ENCODE peak calls at places on chromosomes 3 and 15, in eight cellular contexts. X is brain microvascular endothelial cell, M is cardiac muscle cell, G is vagina, W is PC-3, D is stomach, R is left lung, P is Peyer's patch. K is an unnamed sample.

GRCh38 chr15:41564960-41565502 is 6.0 kb downstream of the TYRO3 start:
- DNase-seq in X (no peak), G (no peak), W (no peak), P (no peak), R (no peak), M (no peak), D (no peak), K (no peak)

GRCh38 chr15:91348812-91349500 is 248.9 kb downstream of the SV2B start:
- DNase-seq in G (no peak), W (no peak), X (no peak), D (no peak), P (no peak), R (no peak), M (no peak), K (no peak)

GRCh38 chr15:78946493-78946892 is 1.6 kb upstream of the CTSH start:
- DNase-seq in W (no peak), X (no peak), D (no peak), P (no peak), M (no peak), R (no peak), G (no peak), K (no peak)

GRCh38 chr3:156417733-156418132 is 137.2 kb downstream of the SSR3 start:
- DNase-seq in P (no peak), X (no peak), R (no peak), D (no peak), G (no peak), M (no peak), W (no peak), K (no peak)

GRCh38 chr3:111715911-111716523 is 120.9 kb upstream of the ZBED2 start:
- DNase-seq in M (peak), G (no peak), W (peak), D (peak), P (peak), X (peak), R (no peak), K (peak)

GRCh38 chr15:21260966-21261395 is 179.3 kb downstream of the POTEB3 start:
- DNase-seq in R (no peak), G (no peak), M (no peak), X (no peak), D (no peak), P (peak), W (peak), K (no peak)

GRCh38 chr3:31562525-31562924 is 29.8 kb downstream of the STT3B start:
- DNase-seq in W (no peak), D (no peak), M (no peak), X (no peak), G (no peak), R (no peak), P (peak), K (no peak)

GRCh38 chr15:72852268-72852667 is 68.7 kb upstream of the ADPGK start:
- DNase-seq in P (no peak), X (no peak), G (no peak), R (no peak), M (peak), D (no peak), W (no peak), K (no peak)

GRCh38 chr3:62795978-62796635 is 79.1 kb downstream of the CADPS start:
- DNase-seq in P (no peak), D (no peak), R (no peak), W (no peak), G (no peak), M (no peak), X (no peak), K (no peak)

GRCh38 chr3:125310623-125311076 is 64.5 kb downstream of the ZNF148 start:
- DNase-seq in R (no peak), P (peak), X (no peak), G (no peak), M (no peak), W (no peak), D (no peak), K (no peak)

GRCh38 chr15:70853855-70854668 is at the start of gene LARP6:
- DNase-seq in D (peak), G (no peak), W (peak), M (peak), P (no peak), X (no peak), R (peak), K (peak)

GRCh38 chr3:197317250-197317963 is 19.0 kb upstream of the DLG1 start:
- DNase-seq in R (no peak), W (peak), P (no peak), D (no peak), X (peak), G (no peak), M (peak), K (peak)

GRCh38 chr3:38133557-38134405 is 3.1 kb downstream of the ACAA1 start:
- DNase-seq in D (peak), W (peak), X (no peak), M (no peak), P (peak), R (peak), G (no peak), K (peak)

GRCh38 chr3:14252321-14253021 is 73.9 kb downstream of the LSM3 start:
- DNase-seq in X (no peak), D (no peak), R (no peak), G (no peak), P (no peak), M (no peak), W (no peak), K (no peak)

GRCh38 chr3:144097144-144097543 is 125.5 kb downstream of the DIPK2A start:
- DNase-seq in W (no peak), R (no peak), X (no peak), M (no peak), G (no peak), D (no peak), P (no peak), K (no peak)

GRCh38 chr3:112930771-112931170 is 44.1 kb downstream of the CD200R1 start:
- DNase-seq in G (no peak), P (no peak), W (no peak), R (no peak), M (no peak), D (no peak), X (peak), K (no peak)

GRCh38 chr15:71337197-71337845 is 222.1 kb downstream of the THSD4 start:
- DNase-seq in P (no peak), G (no peak), R (no peak), M (peak), D (no peak), W (peak), X (no peak), K (peak)

GRCh38 chr3:194276768-194277546 is 74.2 kb downstream of the CPN2 start:
- DNase-seq in M (peak), X (no peak), R (no peak), P (no peak), W (no peak), G (peak), D (no peak), K (peak)

GRCh38 chr15:91984006-91984405 is 130.5 kb downstream of the SLCO3A1 start:
- DNase-seq in G (no peak), W (no peak), P (no peak), X (no peak), R (no peak), M (peak), D (no peak), K (no peak)

GRCh38 chr15:95793226-95793625 is 537.3 kb upstream of the NR2F2 start:
- DNase-seq in M (no peak), W (no peak), D (no peak), G (no peak), R (no peak), P (no peak), X (no peak), K (no peak)

GRCh38 chr15:31304736-31305365 is 21.8 kb upstream of the KLF13 start:
- DNase-seq in X (no peak), M (no peak), P (peak), R (no peak), W (no peak), D (no peak), G (no peak), K (peak)

GRCh38 chr3:182258538-182259177 is 534.6 kb upstream of the ATP11B start:
- DNase-seq in R (no peak), X (no peak), W (peak), D (no peak), M (peak), G (no peak), P (no peak), K (no peak)

GRCh38 chr15:41827290-41827879 is 507 bp upstream of the JMJD7 start:
- DNase-seq in D (peak), M (no peak), G (no peak), X (no peak), W (no peak), R (no peak), P (peak), K (peak)

GRCh38 chr3:37217098-37217849 is 42.9 kb upstream of the LRRFIP2 start:
- DNase-seq in G (no peak), X (no peak), D (no peak), M (no peak), P (no peak), W (no peak), R (no peak), K (no peak)

GRCh38 chr3:43104786-43105185 is 1.1 kb downstream of the POMGNT2 start:
- DNase-seq in R (no peak), W (no peak), P (no peak), X (no peak), M (no peak), G (no peak), D (no peak), K (no peak)

GRCh38 chr15:91302588-91303439 is 202.8 kb downstream of the SV2B start:
- DNase-seq in P (peak), M (peak), W (peak), G (no peak), R (no peak), D (no peak), X (peak), K (peak)

GRCh38 chr3:187367561-187368103 is 553 bp upstream of the RTP4 start:
- DNase-seq in X (no peak), G (no peak), W (no peak), D (no peak), M (no peak), P (no peak), R (no peak), K (peak)

GRCh38 chr3:44104668-44105321 is 136.9 kb upstream of the TOPAZ1 start:
- DNase-seq in R (no peak), D (no peak), W (peak), G (no peak), M (peak), P (no peak), X (peak), K (peak)

GRCh38 chr15:76153241-76154197 is 93.7 kb downstream of the TMEM266 start:
- DNase-seq in X (no peak), M (no peak), W (no peak), G (no peak), R (no peak), D (no peak), P (no peak), K (no peak)

GRCh38 chr3:63661242-63661641 is 8.8 kb downstream of the SNTN start:
- DNase-seq in R (no peak), W (no peak), M (peak), X (peak), G (no peak), D (no peak), P (no peak), K (no peak)

GRCh38 chr3:99974989-99975388 is 139.3 kb downstream of the FILIP1L start:
- DNase-seq in M (no peak), X (no peak), W (peak), R (no peak), G (no peak), P (no peak), D (no peak), K (no peak)

GRCh38 chr3:83946554-83946953 is 1012.2 kb upstream of the CADM2 start:
- DNase-seq in P (no peak), W (peak), R (no peak), M (no peak), X (no peak), D (no peak), G (no peak), K (no peak)

GRCh38 chr3:116669576-116669975 is 40.0 kb upstream of the TUSC7 start:
- DNase-seq in R (no peak), W (no peak), X (no peak), M (no peak), D (no peak), G (no peak), P (no peak), K (no peak)

GRCh38 chr3:188497021-188497420 is 343.1 kb downstream of the LPP start:
- DNase-seq in M (peak), X (peak), P (no peak), G (no peak), W (peak), R (no peak), D (no peak), K (no peak)
- TF ChIP-seq CTCF in M (no peak), X (no peak), P (no peak), G (no peak), W (no peak), R (no peak), D (no peak), K (no peak)

GRCh38 chr3:184777566-184778356 is 34.2 kb upstream of the VPS8 start:
- DNase-seq in D (peak), W (peak), R (peak), M (peak), G (peak), X (peak), P (peak), K (peak)
- H3K27ac ChIP-seq in D (no peak), W (no peak), R (no peak), M (no peak), G (no peak), X (no peak), P (no peak), K (no peak)

GRCh38 chr3:66441692-66442091 is 59.1 kb downstream of the LRIG1 start:
- DNase-seq in P (no peak), W (no peak), R (no peak), D (no peak), M (no peak), X (no peak), G (no peak), K (no peak)

GRCh38 chr3:66442254-66443249 is 58.3 kb downstream of the LRIG1 start:
- DNase-seq in M (peak), W (peak), X (peak), P (peak), D (peak), G (no peak), R (peak), K (peak)

GRCh38 chr3:66439666-66440344 is 61.0 kb downstream of the LRIG1 start:
- DNase-seq in D (no peak), W (no peak), G (no peak), M (no peak), P (no peak), R (no peak), X (no peak), K (no peak)

GRCh38 chr3:66443404-66443803 is 57.4 kb downstream of the LRIG1 start:
- DNase-seq in G (no peak), D (no peak), M (no peak), W (no peak), R (no peak), X (no peak), P (no peak), K (no peak)

DNA sequence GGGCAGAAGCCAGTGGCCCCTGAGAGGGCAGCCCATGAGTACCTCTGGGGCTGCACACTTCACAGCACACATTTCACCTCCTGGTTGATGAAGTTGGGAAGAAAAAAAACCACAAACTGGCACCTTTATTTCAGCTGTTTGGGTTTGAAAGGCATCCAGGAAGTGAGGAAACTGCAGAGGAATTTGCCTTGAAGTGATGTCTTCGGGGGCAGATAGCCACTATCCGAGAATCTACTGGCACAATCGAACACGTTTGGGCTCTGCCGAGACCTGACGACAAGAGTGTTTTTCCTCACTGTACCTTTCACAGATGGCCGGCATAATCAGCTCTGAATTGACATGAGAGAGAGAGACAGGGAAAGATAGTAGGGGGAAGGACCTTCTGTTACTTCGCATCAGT is 59.7 kb downstream of the LRIG1 start:
- DNase-seq in X (no peak), W (peak), D (no peak), R (no peak), P (no peak), G (no peak), M (peak), K (no peak)
- H3K4me3 ChIP-seq in X (no peak), W (no peak), D (no peak), R (no peak), P (no peak), G (no peak), M (no peak), K (no peak)

DNA sequence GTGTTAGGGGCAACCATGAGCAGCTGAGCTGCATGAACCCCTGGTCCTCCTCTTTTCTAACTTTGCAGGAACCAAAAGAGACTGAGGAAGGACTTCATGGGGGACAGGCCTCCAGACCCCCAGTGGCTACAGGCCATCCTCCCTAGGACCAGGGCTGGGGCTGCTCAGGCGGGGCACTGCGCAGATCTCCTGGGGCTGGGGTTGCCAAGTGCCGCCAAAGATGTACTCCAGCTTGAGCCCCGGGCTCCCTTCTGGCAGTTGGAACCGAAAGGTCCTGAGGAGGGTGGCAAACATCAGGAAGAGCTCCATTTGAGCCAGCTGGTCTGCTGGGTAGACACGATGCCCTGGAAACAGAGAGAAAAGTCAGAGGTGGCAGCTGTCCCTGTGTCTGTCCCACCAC is 11.1 kb upstream of the PARL start:
- DNase-seq in D (no peak), G (no peak), R (no peak), W (no peak), X (no peak), M (no peak), P (no peak), K (no peak)
- TF ChIP-seq CTCF in D (no peak), G (no peak), R (no peak), W (no peak), X (no peak), M (no peak), P (no peak), K (no peak)